ENCODE peak calls at places on chromosome 5, in six cellular contexts. W, P, F, A, Y and H are unnamed samples.

GRCh38 chr5:131754363-131754762 is 42.5 kb downstream of the FNIP1 start:
- DNase-seq in P (no peak), A (no peak), W (no peak), F (no peak), Y (no peak), H (no peak)

GRCh38 chr5:56375011-56375410 is 141.9 kb upstream of the ANKRD55 start:
- DNase-seq in F (no peak), W (no peak), Y (no peak), P (no peak), A (no peak), H (no peak)

GRCh38 chr5:132003170-132003744 is 8.2 kb downstream of the ACSL6 start:
- DNase-seq in Y (peak), P (peak), A (peak), F (peak), W (peak), H (peak)

GRCh38 chr5:113059232-113059805 is 82.7 kb downstream of the DCP2 start:
- DNase-seq in Y (no peak), F (peak), W (no peak), A (no peak), P (peak), H (peak)

GRCh38 chr5:95723632-95724369 is 7.3 kb upstream of the RHOBTB3 start:
- DNase-seq in Y (no peak), A (no peak), P (peak), F (no peak), W (peak), H (peak)

GRCh38 chr5:137649228-137649890 is 86.5 kb downstream of the KLHL3 start:
- DNase-seq in W (no peak), Y (no peak), F (no peak), P (peak), A (no peak), H (peak)

GRCh38 chr5:120454094-120454798 is 9.9 kb upstream of the PRR16 start:
- DNase-seq in P (peak), F (no peak), Y (no peak), W (peak), A (peak), H (peak)

GRCh38 chr5:135232958-135233357 is 166.1 kb downstream of the MACROH2A1 start:
- DNase-seq in Y (no peak), A (no peak), W (no peak), F (no peak), P (no peak), H (no peak)

GRCh38 chr5:44538831-44539539 is 149.8 kb upstream of the FGF10 start:
- DNase-seq in P (no peak), F (no peak), A (no peak), Y (no peak), W (no peak), H (no peak)

GRCh38 chr5:148805323-148806290 is 20.8 kb upstream of the ADRB2 start:
- DNase-seq in P (peak), F (no peak), Y (no peak), W (peak), A (no peak), H (peak)

GRCh38 chr5:64330728-64331231 is 165.1 kb downstream of the RNF180 start:
- DNase-seq in Y (no peak), P (no peak), F (peak), W (no peak), A (no peak), H (no peak)

GRCh38 chr5:89313804-89314588 is 431.0 kb upstream of the MEF2C start:
- DNase-seq in W (peak), Y (no peak), F (no peak), P (peak), A (no peak), H (peak)

GRCh38 chr5:78716221-78716620 is 67.6 kb upstream of the LHFPL2 start:
- DNase-seq in A (no peak), P (peak), Y (no peak), F (no peak), W (no peak), H (no peak)

GRCh38 chr5:135887447-135887864 is 8.2 kb downstream of the IL9 start:
- DNase-seq in A (peak), P (peak), F (peak), W (peak), Y (peak), H (peak)

GRCh38 chr5:134438268-134438622 is 26.6 kb upstream of the CDKN2AIPNL start:
- DNase-seq in Y (no peak), A (no peak), W (no peak), F (no peak), P (peak), H (peak)

GRCh38 chr5:64339776-64340175 is 166.0 kb upstream of the RGS7BP start:
- DNase-seq in P (no peak), W (no peak), A (no peak), F (no peak), Y (no peak), H (no peak)

GRCh38 chr5:141303756-141304155 is at the start of gene SLC25A2:
- DNase-seq in P (no peak), W (no peak), F (no peak), A (no peak), Y (no peak), H (no peak)

GRCh38 chr5:101142102-101142501 is 239.0 kb upstream of the ST8SIA4 start:
- DNase-seq in P (no peak), Y (no peak), W (peak), F (no peak), A (no peak), H (no peak)

GRCh38 chr5:81750308-81751008 is 439 bp downstream of the SSBP2 start:
- DNase-seq in W (no peak), P (no peak), A (no peak), Y (no peak), F (no peak), H (no peak)

GRCh38 chr5:100840769-100841168 is 62.3 kb downstream of the ST8SIA4 start:
- DNase-seq in A (no peak), F (no peak), P (no peak), Y (no peak), W (peak), H (no peak)

GRCh38 chr5:88269222-88269771 is 652 bp upstream of the TMEM161B start:
- DNase-seq in A (no peak), W (no peak), Y (no peak), F (no peak), P (peak), H (peak)
- H2BK120ac ChIP-seq in A (no peak), W (no peak), Y (no peak), F (no peak), P (no peak), H (peak)

DNA sequence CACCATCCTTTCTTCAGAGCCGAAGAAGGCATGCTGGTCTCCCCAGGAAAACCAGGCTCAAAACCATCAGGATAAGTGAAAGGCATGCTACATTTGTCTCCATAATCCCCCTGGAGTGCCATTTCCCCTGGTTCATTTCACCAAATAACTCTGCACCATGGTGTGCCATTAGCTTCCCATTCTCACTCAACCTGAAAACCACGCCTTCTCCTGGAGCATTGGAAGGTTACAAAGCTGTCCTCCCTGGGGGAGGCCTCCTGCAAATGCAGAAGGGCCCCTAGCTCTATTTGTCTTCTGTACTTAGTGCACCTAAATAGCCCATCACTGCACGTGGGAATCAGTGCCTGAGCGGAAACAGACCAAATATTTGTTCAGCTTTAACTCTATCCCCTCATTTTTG is 90.2 kb upstream of the ICE1 start:
- DNase-seq in P (no peak), Y (no peak), A (no peak), F (no peak), W (no peak), H (no peak)
- H2BK120ac ChIP-seq in P (no peak), Y (no peak), A (no peak), F (no peak), W (no peak), H (no peak)

DNA sequence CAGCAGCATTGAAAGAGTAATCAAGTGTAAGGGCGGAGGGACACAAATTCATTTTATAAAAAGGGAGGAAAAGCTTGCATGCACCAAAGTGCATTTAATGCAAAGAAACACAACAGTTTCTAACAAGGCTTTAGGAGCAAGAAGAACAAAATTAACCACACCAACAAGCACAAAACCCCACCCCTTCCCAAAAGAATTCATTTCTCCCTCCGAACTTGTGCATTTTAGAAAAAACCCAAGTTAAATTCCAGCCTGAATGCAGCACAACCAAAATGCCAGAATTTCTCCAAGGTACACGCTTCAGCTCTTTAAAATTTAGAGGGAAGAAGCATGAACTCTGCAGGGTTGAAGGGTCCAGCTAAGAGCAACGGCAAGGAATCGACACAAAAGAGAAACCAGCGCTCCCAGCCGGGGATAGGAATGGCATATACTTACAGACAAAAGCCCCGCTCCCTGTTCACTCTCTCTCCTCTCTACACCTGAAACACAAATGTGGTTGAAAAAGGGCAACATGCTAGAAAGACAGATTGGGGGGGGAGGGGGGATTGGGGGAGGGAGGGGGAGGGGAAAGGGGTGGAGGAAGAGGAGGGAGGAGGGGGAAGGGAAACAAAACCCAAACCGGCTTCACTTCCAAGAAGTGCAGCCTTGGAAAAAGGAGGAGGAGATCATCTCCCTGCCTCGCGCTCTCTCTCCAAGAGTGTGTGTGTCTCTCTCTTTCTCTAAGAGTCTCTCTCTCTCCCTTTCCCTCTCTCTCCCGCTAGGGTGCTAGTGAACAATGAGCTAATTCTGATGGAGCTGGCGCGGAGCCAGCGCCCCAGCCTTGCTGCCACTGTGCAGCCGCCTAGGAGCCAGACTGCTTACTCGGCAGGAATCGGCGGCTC is at the start of gene NREP:
- DNase-seq in A (peak), F (peak), P (peak), W (peak), Y (peak), H (peak)
- H2BK120ac ChIP-seq in A (peak), F (peak), P (peak), W (peak), Y (peak), H (peak)

DNA sequence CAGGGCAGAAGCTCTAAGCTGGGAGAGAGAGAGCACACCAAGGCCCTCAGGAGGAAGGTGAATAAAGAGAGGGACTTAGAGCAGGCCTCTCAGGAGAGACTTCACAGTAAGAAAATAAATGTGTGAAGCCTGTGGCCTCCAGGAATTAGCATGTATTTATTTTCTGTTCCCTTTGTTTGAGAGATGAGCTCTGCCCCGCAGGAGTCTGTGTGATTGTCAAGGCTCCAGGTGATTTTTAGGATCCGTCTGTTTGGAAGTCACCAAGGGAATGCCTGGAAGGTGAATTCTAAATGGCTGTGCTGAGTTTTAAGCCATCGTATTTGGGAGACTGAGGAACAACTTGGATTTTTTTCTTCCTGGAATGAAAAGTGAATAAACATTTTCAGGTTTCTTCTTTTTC is 108.3 kb upstream of the ICE1 start:
- DNase-seq in P (no peak), Y (no peak), A (no peak), F (no peak), W (peak), H (no peak)
- H2BK120ac ChIP-seq in P (no peak), Y (no peak), A (no peak), F (no peak), W (no peak), H (no peak)

DNA sequence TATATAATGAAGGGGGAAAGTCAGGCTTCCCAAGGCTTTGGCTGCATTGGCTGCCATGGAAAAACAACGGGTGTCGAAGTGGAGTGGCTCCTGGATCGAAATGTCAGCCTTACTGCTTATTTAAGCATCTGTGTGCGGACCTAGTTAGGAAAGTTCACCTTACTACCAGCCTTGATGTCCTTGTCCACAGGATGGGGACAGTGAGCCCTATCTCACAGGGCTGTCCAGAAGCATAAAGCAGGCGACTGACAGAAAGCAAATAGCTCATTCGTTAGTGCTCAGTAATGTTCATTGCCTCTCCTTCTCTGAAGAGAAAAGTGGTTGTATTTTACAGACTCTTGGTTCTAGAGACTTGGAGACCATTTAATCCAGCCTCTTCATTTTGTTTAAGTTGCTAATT is 81.5 kb upstream of the NIPAL4 start:
- DNase-seq in P (no peak), F (no peak), Y (no peak), W (peak), A (no peak), H (no peak)
- H2BK120ac ChIP-seq in P (peak), F (no peak), Y (no peak), W (no peak), A (no peak), H (no peak)

DNA sequence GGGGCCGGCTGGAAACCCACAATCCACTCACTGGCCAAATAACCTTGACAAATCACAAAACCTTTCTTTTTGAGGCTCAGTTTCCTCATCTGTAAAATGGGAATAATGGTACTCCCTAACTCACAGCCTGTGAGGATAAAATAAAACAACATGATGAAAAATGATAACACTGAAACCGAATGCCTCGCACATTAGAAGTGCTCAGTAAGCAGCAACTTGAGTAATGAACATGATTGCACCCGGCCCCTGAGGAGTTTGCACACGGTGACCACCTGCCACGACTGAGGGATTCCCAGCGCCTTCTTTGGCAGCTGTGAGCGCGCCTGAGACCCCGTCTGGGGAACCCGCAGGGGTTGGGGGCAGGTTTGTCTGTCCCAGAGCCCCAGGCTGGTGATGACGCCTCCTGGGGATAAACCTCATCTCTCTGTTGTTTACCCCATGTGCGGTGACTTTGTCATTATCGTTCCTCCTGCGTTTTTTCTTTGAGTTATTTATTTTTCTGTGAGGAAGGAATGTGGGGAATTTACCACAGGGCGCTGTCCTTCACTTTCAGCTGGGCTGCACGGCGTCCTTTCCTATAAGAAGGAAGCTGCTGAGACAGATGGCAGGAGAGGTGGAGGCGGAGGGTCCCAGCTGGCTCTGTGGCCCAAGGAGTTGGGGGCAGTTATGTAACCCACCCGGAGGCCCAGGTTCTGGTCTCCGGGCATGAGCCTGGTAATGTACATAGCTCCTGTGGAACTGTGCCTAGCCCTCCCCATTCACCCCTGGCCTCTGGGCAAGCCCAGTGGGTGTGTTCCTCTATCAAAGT is 3.0 kb upstream of the SYNPO start:
- DNase-seq in W (peak), P (peak), F (no peak), A (no peak), Y (no peak), H (peak)
- H2BK120ac ChIP-seq in W (no peak), P (peak), F (no peak), A (no peak), Y (no peak), H (peak)

DNA sequence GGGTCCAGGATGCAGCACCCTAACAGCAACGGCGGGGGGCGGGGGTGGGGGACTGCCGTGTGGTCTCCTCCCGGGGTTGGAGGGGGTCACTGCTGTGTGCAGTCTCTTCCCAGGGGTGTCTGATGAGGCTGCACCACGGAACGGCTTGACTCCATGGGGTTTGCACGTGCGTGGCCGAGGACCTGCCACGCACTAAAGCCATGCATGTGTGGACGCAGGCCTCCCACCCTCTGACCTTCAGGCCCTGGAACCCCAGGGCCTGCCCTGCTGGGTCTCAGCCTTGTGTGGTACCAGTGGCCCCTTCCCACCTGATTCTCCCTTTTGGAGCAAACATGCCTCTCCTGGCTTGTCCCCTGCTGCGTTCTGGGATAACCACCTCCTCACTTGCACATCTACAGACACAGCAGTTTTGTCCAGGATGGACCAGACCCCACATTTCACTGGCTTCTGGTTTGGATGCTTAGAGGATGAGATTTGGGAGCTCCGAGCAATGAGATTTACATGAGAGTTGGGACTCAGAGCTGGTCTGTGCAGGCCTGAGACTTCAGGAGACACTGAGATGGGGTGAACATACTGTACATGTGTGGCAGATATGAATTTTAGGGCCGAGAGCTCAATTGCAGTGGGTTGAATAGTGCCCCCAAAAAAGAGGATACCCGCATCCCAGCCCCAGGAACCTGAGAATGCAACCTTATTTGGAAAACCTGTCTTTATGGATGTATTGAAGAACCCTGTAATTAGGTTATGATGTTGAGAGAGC is 45.8 kb downstream of the SLC12A7 start:
- DNase-seq in W (no peak), A (no peak), Y (no peak), F (no peak), P (no peak), H (no peak)
- H2BK120ac ChIP-seq in W (no peak), A (no peak), Y (no peak), F (no peak), P (no peak), H (no peak)